ENCODE peak calls at places on chromosome 22, in eight cellular contexts. One of them, this sample, is unnamed.

GRCh38 chr22:32333141-32333768 is 24.4 kb upstream of the RFPL3 start:
- DNase-seq in brain microvascular endothelial cell: no peak
- DNase-seq in dorsolateral prefrontal cortex: no peak
- DNase-seq in HFF-Myc: no peak
- DNase-seq in esophagus squamous epithelium: no peak
- DNase-seq in fibroblast of pulmonary artery: no peak
- DNase-seq in AG09309: no peak
- DNase-seq in left ventricle myocardium inferior: no peak
- DNase-seq in this sample: no peak

GRCh38 chr22:44404341-44405020 is 91.7 kb upstream of the SHISAL1 start:
- DNase-seq in brain microvascular endothelial cell: no peak
- DNase-seq in dorsolateral prefrontal cortex: no peak
- DNase-seq in HFF-Myc: no peak
- DNase-seq in esophagus squamous epithelium: no peak
- DNase-seq in fibroblast of pulmonary artery: no peak
- DNase-seq in AG09309: no peak
- DNase-seq in left ventricle myocardium inferior: peak
- DNase-seq in this sample: no peak

GRCh38 chr22:48972979-48973693 is 854.5 kb downstream of the BRD1 start:
- DNase-seq in brain microvascular endothelial cell: no peak
- DNase-seq in dorsolateral prefrontal cortex: no peak
- DNase-seq in HFF-Myc: no peak
- DNase-seq in esophagus squamous epithelium: no peak
- DNase-seq in fibroblast of pulmonary artery: no peak
- DNase-seq in AG09309: no peak
- DNase-seq in left ventricle myocardium inferior: no peak
- DNase-seq in this sample: no peak

GRCh38 chr22:47452184-47452583 is 689.7 kb downstream of the TBC1D22A start:
- DNase-seq in brain microvascular endothelial cell: no peak
- DNase-seq in dorsolateral prefrontal cortex: no peak
- DNase-seq in HFF-Myc: no peak
- DNase-seq in esophagus squamous epithelium: no peak
- DNase-seq in fibroblast of pulmonary artery: no peak
- DNase-seq in AG09309: no peak
- DNase-seq in left ventricle myocardium inferior: no peak
- DNase-seq in this sample: no peak

GRCh38 chr22:43060213-43060612 is 29.0 kb downstream of the TTLL1 start:
- DNase-seq in brain microvascular endothelial cell: no peak
- DNase-seq in dorsolateral prefrontal cortex: no peak
- DNase-seq in HFF-Myc: no peak
- DNase-seq in esophagus squamous epithelium: no peak
- DNase-seq in fibroblast of pulmonary artery: peak
- DNase-seq in AG09309: no peak
- DNase-seq in left ventricle myocardium inferior: no peak
- DNase-seq in this sample: peak

GRCh38 chr22:30968015-30968923 is at the start of gene MORC2:
- DNase-seq in brain microvascular endothelial cell: no peak
- DNase-seq in dorsolateral prefrontal cortex: no peak
- DNase-seq in HFF-Myc: no peak
- DNase-seq in esophagus squamous epithelium: no peak
- DNase-seq in fibroblast of pulmonary artery: peak
- DNase-seq in AG09309: no peak
- DNase-seq in left ventricle myocardium inferior: no peak
- DNase-seq in this sample: peak

GRCh38 chr22:30841264-30841663 is 127.3 kb downstream of the MORC2 start:
- DNase-seq in brain microvascular endothelial cell: no peak
- DNase-seq in dorsolateral prefrontal cortex: no peak
- DNase-seq in HFF-Myc: no peak
- DNase-seq in esophagus squamous epithelium: no peak
- DNase-seq in fibroblast of pulmonary artery: peak
- DNase-seq in AG09309: no peak
- DNase-seq in left ventricle myocardium inferior: no peak
- DNase-seq in this sample: no peak

GRCh38 chr22:48886604-48887393 is 940.9 kb downstream of the BRD1 start:
- DNase-seq in brain microvascular endothelial cell: no peak
- DNase-seq in dorsolateral prefrontal cortex: no peak
- DNase-seq in HFF-Myc: no peak
- DNase-seq in esophagus squamous epithelium: no peak
- DNase-seq in fibroblast of pulmonary artery: no peak
- DNase-seq in AG09309: no peak
- DNase-seq in left ventricle myocardium inferior: peak
- DNase-seq in this sample: no peak

GRCh38 chr22:46060292-46061123 is 83.5 kb upstream of the WNT7B start:
- DNase-seq in brain microvascular endothelial cell: no peak
- DNase-seq in dorsolateral prefrontal cortex: no peak
- DNase-seq in HFF-Myc: no peak
- DNase-seq in esophagus squamous epithelium: no peak
- DNase-seq in fibroblast of pulmonary artery: no peak
- DNase-seq in AG09309: no peak
- DNase-seq in left ventricle myocardium inferior: no peak
- DNase-seq in this sample: no peak
- TF ChIP-seq CTCF in brain microvascular endothelial cell: no peak
- TF ChIP-seq CTCF in dorsolateral prefrontal cortex: no peak
- TF ChIP-seq CTCF in HFF-Myc: no peak
- TF ChIP-seq CTCF in esophagus squamous epithelium: no peak
- TF ChIP-seq CTCF in fibroblast of pulmonary artery: no peak
- TF ChIP-seq CTCF in AG09309: no peak
- TF ChIP-seq CTCF in left ventricle myocardium inferior: no peak
- TF ChIP-seq CTCF in this sample: no peak

GRCh38 chr22:37281646-37282384 is 493 bp upstream of the CYTH4 start:
- DNase-seq in brain microvascular endothelial cell: peak
- DNase-seq in dorsolateral prefrontal cortex: no peak
- DNase-seq in HFF-Myc: no peak
- DNase-seq in esophagus squamous epithelium: no peak
- DNase-seq in fibroblast of pulmonary artery: no peak
- DNase-seq in AG09309: no peak
- DNase-seq in left ventricle myocardium inferior: no peak
- DNase-seq in this sample: no peak

GRCh38 chr22:37282385-37282677 is at the start of gene CYTH4:
- DNase-seq in brain microvascular endothelial cell: no peak
- DNase-seq in dorsolateral prefrontal cortex: no peak
- DNase-seq in HFF-Myc: no peak
- DNase-seq in esophagus squamous epithelium: no peak
- DNase-seq in fibroblast of pulmonary artery: no peak
- DNase-seq in AG09309: no peak
- DNase-seq in left ventricle myocardium inferior: peak
- DNase-seq in this sample: no peak

GRCh38 chr22:37284807-37285355 is 2.6 kb downstream of the CYTH4 start:
- DNase-seq in brain microvascular endothelial cell: no peak
- DNase-seq in dorsolateral prefrontal cortex: no peak
- DNase-seq in HFF-Myc: no peak
- DNase-seq in esophagus squamous epithelium: no peak
- DNase-seq in fibroblast of pulmonary artery: no peak
- DNase-seq in AG09309: no peak
- DNase-seq in left ventricle myocardium inferior: peak
- DNase-seq in this sample: no peak

GRCh38 chr22:37284126-37284806 is 2.0 kb downstream of the CYTH4 start:
- DNase-seq in brain microvascular endothelial cell: no peak
- DNase-seq in dorsolateral prefrontal cortex: no peak
- DNase-seq in HFF-Myc: no peak
- DNase-seq in esophagus squamous epithelium: no peak
- DNase-seq in fibroblast of pulmonary artery: no peak
- DNase-seq in AG09309: no peak
- DNase-seq in left ventricle myocardium inferior: no peak
- DNase-seq in this sample: no peak

GRCh38 chr22:37283393-37283937 is 1.2 kb downstream of the CYTH4 start:
- DNase-seq in brain microvascular endothelial cell: no peak
- DNase-seq in dorsolateral prefrontal cortex: no peak
- DNase-seq in HFF-Myc: no peak
- DNase-seq in esophagus squamous epithelium: no peak
- DNase-seq in fibroblast of pulmonary artery: no peak
- DNase-seq in AG09309: no peak
- DNase-seq in left ventricle myocardium inferior: no peak
- DNase-seq in this sample: no peak
- H3K4me3 ChIP-seq in brain microvascular endothelial cell: no peak
- H3K4me3 ChIP-seq in dorsolateral prefrontal cortex: peak
- H3K4me3 ChIP-seq in HFF-Myc: no peak
- H3K4me3 ChIP-seq in esophagus squamous epithelium: peak
- H3K4me3 ChIP-seq in fibroblast of pulmonary artery: no peak
- H3K4me3 ChIP-seq in AG09309: no peak
- H3K4me3 ChIP-seq in left ventricle myocardium inferior: peak
- H3K4me3 ChIP-seq in this sample: no peak

GRCh38 chr22:24270556-24271405 is at the start of gene SPECC1L:
- DNase-seq in brain microvascular endothelial cell: peak
- DNase-seq in dorsolateral prefrontal cortex: peak
- DNase-seq in HFF-Myc: no peak
- DNase-seq in esophagus squamous epithelium: peak
- DNase-seq in fibroblast of pulmonary artery: peak
- DNase-seq in AG09309: no peak
- DNase-seq in left ventricle myocardium inferior: peak
- DNase-seq in this sample: peak
- TF ChIP-seq CTCF in brain microvascular endothelial cell: no peak
- TF ChIP-seq CTCF in dorsolateral prefrontal cortex: peak
- TF ChIP-seq CTCF in HFF-Myc: no peak
- TF ChIP-seq CTCF in esophagus squamous epithelium: peak
- TF ChIP-seq CTCF in fibroblast of pulmonary artery: no peak
- TF ChIP-seq CTCF in AG09309: no peak
- TF ChIP-seq CTCF in left ventricle myocardium inferior: peak
- TF ChIP-seq CTCF in this sample: no peak

GRCh38 chr22:28942801-28943500 is 59.6 kb downstream of the ZNRF3 start:
- DNase-seq in brain microvascular endothelial cell: no peak
- DNase-seq in dorsolateral prefrontal cortex: no peak
- DNase-seq in HFF-Myc: no peak
- DNase-seq in esophagus squamous epithelium: no peak
- DNase-seq in fibroblast of pulmonary artery: no peak
- DNase-seq in AG09309: no peak
- DNase-seq in left ventricle myocardium inferior: no peak
- DNase-seq in this sample: no peak

GRCh38 chr22:28940441-28940840 is 57.1 kb downstream of the ZNRF3 start:
- DNase-seq in brain microvascular endothelial cell: no peak
- DNase-seq in dorsolateral prefrontal cortex: no peak
- DNase-seq in HFF-Myc: no peak
- DNase-seq in esophagus squamous epithelium: no peak
- DNase-seq in fibroblast of pulmonary artery: no peak
- DNase-seq in AG09309: no peak
- DNase-seq in left ventricle myocardium inferior: no peak
- DNase-seq in this sample: no peak

GRCh38 chr22:28943501-28943879 is 60.1 kb downstream of the ZNRF3 start:
- DNase-seq in brain microvascular endothelial cell: no peak
- DNase-seq in dorsolateral prefrontal cortex: no peak
- DNase-seq in HFF-Myc: no peak
- DNase-seq in esophagus squamous epithelium: no peak
- DNase-seq in fibroblast of pulmonary artery: no peak
- DNase-seq in AG09309: no peak
- DNase-seq in left ventricle myocardium inferior: no peak
- DNase-seq in this sample: no peak

GRCh38 chr22:28939932-28940331 is 56.6 kb downstream of the ZNRF3 start:
- DNase-seq in brain microvascular endothelial cell: no peak
- DNase-seq in dorsolateral prefrontal cortex: no peak
- DNase-seq in HFF-Myc: no peak
- DNase-seq in esophagus squamous epithelium: no peak
- DNase-seq in fibroblast of pulmonary artery: no peak
- DNase-seq in AG09309: no peak
- DNase-seq in left ventricle myocardium inferior: no peak
- DNase-seq in this sample: no peak

GRCh38 chr22:28942333-28942732 is 59.0 kb downstream of the ZNRF3 start:
- DNase-seq in brain microvascular endothelial cell: no peak
- DNase-seq in dorsolateral prefrontal cortex: no peak
- DNase-seq in HFF-Myc: no peak
- DNase-seq in esophagus squamous epithelium: no peak
- DNase-seq in fibroblast of pulmonary artery: no peak
- DNase-seq in AG09309: no peak
- DNase-seq in left ventricle myocardium inferior: no peak
- DNase-seq in this sample: no peak
- H3K4me3 ChIP-seq in brain microvascular endothelial cell: no peak
- H3K4me3 ChIP-seq in dorsolateral prefrontal cortex: no peak
- H3K4me3 ChIP-seq in HFF-Myc: no peak
- H3K4me3 ChIP-seq in esophagus squamous epithelium: no peak
- H3K4me3 ChIP-seq in fibroblast of pulmonary artery: no peak
- H3K4me3 ChIP-seq in AG09309: no peak
- H3K4me3 ChIP-seq in left ventricle myocardium inferior: no peak
- H3K4me3 ChIP-seq in this sample: no peak

DNA sequence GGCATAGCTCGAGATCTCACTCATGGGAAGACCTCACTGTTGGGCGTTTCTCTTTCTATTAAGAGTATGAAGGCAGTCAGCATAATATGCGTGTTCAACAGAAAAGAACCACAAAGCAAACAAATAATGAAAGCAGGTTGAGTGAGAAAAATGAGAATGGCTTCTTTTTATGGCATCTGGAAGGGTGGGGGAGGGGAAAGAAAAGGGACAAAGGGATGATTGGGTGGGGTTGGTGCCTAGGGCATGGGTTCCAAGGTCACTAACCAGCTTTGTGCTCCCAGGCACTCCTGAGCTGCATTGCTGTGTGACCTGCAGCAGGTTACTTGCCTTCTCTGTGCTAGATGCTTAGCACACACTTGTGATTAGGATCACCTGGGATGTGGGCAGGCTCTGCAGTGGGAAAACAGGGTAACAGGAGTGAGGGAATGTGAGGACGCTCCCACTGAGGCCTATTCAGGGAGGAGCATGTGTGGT is 74.6 kb downstream of the KIAA1671 start:
- DNase-seq in brain microvascular endothelial cell: no peak
- DNase-seq in dorsolateral prefrontal cortex: no peak
- DNase-seq in HFF-Myc: no peak
- DNase-seq in esophagus squamous epithelium: no peak
- DNase-seq in fibroblast of pulmonary artery: no peak
- DNase-seq in AG09309: no peak
- DNase-seq in left ventricle myocardium inferior: no peak
- DNase-seq in this sample: peak
- TF ChIP-seq CTCF in brain microvascular endothelial cell: no peak
- TF ChIP-seq CTCF in dorsolateral prefrontal cortex: no peak
- TF ChIP-seq CTCF in HFF-Myc: no peak
- TF ChIP-seq CTCF in esophagus squamous epithelium: no peak
- TF ChIP-seq CTCF in fibroblast of pulmonary artery: no peak
- TF ChIP-seq CTCF in AG09309: no peak
- TF ChIP-seq CTCF in left ventricle myocardium inferior: no peak
- TF ChIP-seq CTCF in this sample: no peak

GRCh38 chr22:46086577-46087335 is 63.6 kb upstream of the PPARA start:
- DNase-seq in brain microvascular endothelial cell: no peak
- DNase-seq in dorsolateral prefrontal cortex: no peak
- DNase-seq in HFF-Myc: no peak
- DNase-seq in esophagus squamous epithelium: no peak
- DNase-seq in fibroblast of pulmonary artery: no peak
- DNase-seq in AG09309: no peak
- DNase-seq in left ventricle myocardium inferior: peak
- DNase-seq in this sample: no peak
- H3K4me3 ChIP-seq in brain microvascular endothelial cell: no peak
- H3K4me3 ChIP-seq in dorsolateral prefrontal cortex: peak
- H3K4me3 ChIP-seq in HFF-Myc: peak
- H3K4me3 ChIP-seq in esophagus squamous epithelium: peak
- H3K4me3 ChIP-seq in fibroblast of pulmonary artery: no peak
- H3K4me3 ChIP-seq in AG09309: peak
- H3K4me3 ChIP-seq in left ventricle myocardium inferior: peak
- H3K4me3 ChIP-seq in this sample: no peak

DNA sequence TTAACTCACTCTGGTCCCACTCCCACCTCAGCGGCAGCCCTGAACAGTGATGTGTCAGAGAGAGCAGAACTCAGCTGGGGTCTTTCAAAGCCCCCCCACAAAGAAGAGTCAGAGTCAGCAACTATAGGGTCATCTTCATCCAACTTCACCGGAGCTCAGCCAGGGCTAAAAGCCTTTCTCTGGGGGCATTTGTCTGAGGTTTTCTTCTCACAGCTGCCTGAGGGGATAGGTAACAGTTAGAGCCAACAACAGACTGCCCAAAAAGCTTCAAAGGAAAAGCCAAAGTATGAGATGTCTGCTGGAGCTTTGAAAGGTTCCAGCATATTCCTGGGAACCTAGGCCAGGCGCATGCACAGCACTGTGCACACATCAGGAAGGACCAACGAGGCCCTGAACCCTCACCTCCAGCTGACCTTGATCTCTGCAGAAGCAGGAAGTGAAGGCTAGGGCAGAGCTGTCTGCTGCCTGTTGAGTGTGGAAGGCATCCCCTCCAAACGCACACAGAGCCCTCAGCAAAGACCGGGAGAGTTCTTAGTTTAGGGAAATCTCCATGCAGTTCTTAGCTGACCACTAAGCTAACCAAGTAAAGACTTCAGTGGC is 28.1 kb upstream of the COMT start:
- DNase-seq in brain microvascular endothelial cell: no peak
- DNase-seq in dorsolateral prefrontal cortex: no peak
- DNase-seq in HFF-Myc: no peak
- DNase-seq in esophagus squamous epithelium: no peak
- DNase-seq in fibroblast of pulmonary artery: no peak
- DNase-seq in AG09309: no peak
- DNase-seq in left ventricle myocardium inferior: no peak
- DNase-seq in this sample: no peak
- TF ChIP-seq CTCF in brain microvascular endothelial cell: no peak
- TF ChIP-seq CTCF in dorsolateral prefrontal cortex: no peak
- TF ChIP-seq CTCF in HFF-Myc: no peak
- TF ChIP-seq CTCF in esophagus squamous epithelium: no peak
- TF ChIP-seq CTCF in fibroblast of pulmonary artery: no peak
- TF ChIP-seq CTCF in AG09309: no peak
- TF ChIP-seq CTCF in left ventricle myocardium inferior: no peak
- TF ChIP-seq CTCF in this sample: no peak